ENCODE peak calls at places on chromosomes 6 and 20, in six cellular contexts. A is GM23338, G is cardiac muscle cell, D is kidney, P is tibial artery, E is body of pancreas. V is an unnamed sample. For H3K4me1, the result is how much of the 10 kb centered on the place peaks cover.

GRCh38 chr6:20769651-20770050 is 235.4 kb downstream of the CDKAL1 start:
- DNase-seq in A (no peak), G (no peak), D (no peak), P (no peak), E (no peak), V (no peak)

GRCh38 chr6:27599859-27600532 is 127.1 kb upstream of the ZNF184 start:
- DNase-seq in A (no peak), G (no peak), D (no peak), P (no peak), E (no peak), V (no peak)

GRCh38 chr20:63316502-63316921 is 23.5 kb downstream of the COL20A1 start:
- DNase-seq in A (no peak), G (no peak), D (peak), P (peak), E (peak), V (peak)

GRCh38 chr20:32017711-32018251 is 7.5 kb downstream of the CCM2L start:
- DNase-seq in A (peak), G (peak), D (peak), P (no peak), E (peak), V (no peak)

GRCh38 chr20:57870597-57871236 is 160.9 kb upstream of the PMEPA1 start:
- DNase-seq in A (no peak), G (no peak), D (no peak), P (no peak), E (no peak), V (no peak)

GRCh38 chr6:168007592-168008338 is 10.3 kb downstream of the KIF25 start:
- DNase-seq in A (no peak), G (no peak), D (no peak), P (no peak), E (peak), V (no peak)

GRCh38 chr6:19325335-19325789 is 511.8 kb upstream of the ID4 start:
- DNase-seq in A (no peak), G (no peak), D (peak), P (peak), E (no peak), V (no peak)

GRCh38 chr20:53942973-53943372 is 127.4 kb downstream of the BCAS1 start:
- DNase-seq in A (no peak), G (no peak), D (no peak), P (no peak), E (no peak), V (no peak)

GRCh38 chr6:42403415-42403814 is 48.3 kb downstream of the TRERF1 start:
- DNase-seq in A (no peak), G (no peak), D (no peak), P (no peak), E (no peak), V (no peak)

GRCh38 chr6:31293343-31293742 is 21.5 kb upstream of the HLA-C start:
- DNase-seq in A (peak), G (peak), D (no peak), P (no peak), E (no peak), V (no peak)

GRCh38 chr6:113146878-113147277 is 710.3 kb upstream of the MARCKS start:
- DNase-seq in A (no peak), G (no peak), D (no peak), P (no peak), E (no peak), V (no peak)

GRCh38 chr6:141587482-141588266 is 545.1 kb upstream of the GJE1 start:
- DNase-seq in A (no peak), G (no peak), D (no peak), P (no peak), E (no peak), V (no peak)

GRCh38 chr6:32337166-32337805 is 34.4 kb downstream of the TSBP1 start:
- DNase-seq in A (no peak), G (no peak), D (no peak), P (no peak), E (no peak), V (no peak)

GRCh38 chr6:117352466-117353081 is 73.2 kb downstream of the ROS1 start:
- DNase-seq in A (peak), G (no peak), D (no peak), P (no peak), E (no peak), V (no peak)

GRCh38 chr6:158037771-158038170 is 56.1 kb downstream of the SYNJ2 start:
- DNase-seq in A (no peak), G (no peak), D (peak), P (peak), E (no peak), V (no peak)

GRCh38 chr6:34610819-34611477 is 54.8 kb upstream of the SPDEF start:
- DNase-seq in A (no peak), G (no peak), D (no peak), P (no peak), E (peak), V (no peak)

GRCh38 chr20:50813101-50813643 is 18.3 kb downstream of the BCAS4 start:
- DNase-seq in A (no peak), G (no peak), D (peak), P (no peak), E (no peak), V (no peak)

GRCh38 chr6:154932562-154933027 is 62.5 kb upstream of the TIAM2 start:
- DNase-seq in A (peak), G (no peak), D (no peak), P (no peak), E (no peak), V (no peak)

GRCh38 chr20:53444386-53444785 is 149.3 kb downstream of the ZNF217 start:
- DNase-seq in A (no peak), G (no peak), D (no peak), P (no peak), E (no peak), V (peak)

GRCh38 chr6:158784505-158784904 is 34.7 kb downstream of the EZR start:
- DNase-seq in A (no peak), G (no peak), D (no peak), P (no peak), E (no peak), V (no peak)

GRCh38 chr6:156787569-156788492 is 10.7 kb downstream of the ARID1B start:
- DNase-seq in A (peak), G (no peak), D (no peak), P (no peak), E (no peak), V (no peak)

GRCh38 chr6:156782691-156783320 is 5.6 kb downstream of the ARID1B start:
- DNase-seq in A (no peak), G (no peak), D (no peak), P (no peak), E (no peak), V (no peak)

GRCh38 chr6:156783958-156784357 is 6.8 kb downstream of the ARID1B start:
- DNase-seq in A (peak), G (no peak), D (no peak), P (no peak), E (no peak), V (no peak)

GRCh38 chr6:156789081-156789943 is 12.1 kb downstream of the ARID1B start:
- DNase-seq in A (no peak), G (no peak), D (no peak), P (no peak), E (no peak), V (no peak)

GRCh38 chr6:156786652-156787051 is 9.5 kb downstream of the ARID1B start:
- DNase-seq in A (no peak), G (no peak), D (no peak), P (no peak), E (no peak), V (no peak)
- H3K4me1 ChIP-seq in A (half or more), G (half or more), D (under half), P (under half), E (half or more), V (under half)

DNA sequence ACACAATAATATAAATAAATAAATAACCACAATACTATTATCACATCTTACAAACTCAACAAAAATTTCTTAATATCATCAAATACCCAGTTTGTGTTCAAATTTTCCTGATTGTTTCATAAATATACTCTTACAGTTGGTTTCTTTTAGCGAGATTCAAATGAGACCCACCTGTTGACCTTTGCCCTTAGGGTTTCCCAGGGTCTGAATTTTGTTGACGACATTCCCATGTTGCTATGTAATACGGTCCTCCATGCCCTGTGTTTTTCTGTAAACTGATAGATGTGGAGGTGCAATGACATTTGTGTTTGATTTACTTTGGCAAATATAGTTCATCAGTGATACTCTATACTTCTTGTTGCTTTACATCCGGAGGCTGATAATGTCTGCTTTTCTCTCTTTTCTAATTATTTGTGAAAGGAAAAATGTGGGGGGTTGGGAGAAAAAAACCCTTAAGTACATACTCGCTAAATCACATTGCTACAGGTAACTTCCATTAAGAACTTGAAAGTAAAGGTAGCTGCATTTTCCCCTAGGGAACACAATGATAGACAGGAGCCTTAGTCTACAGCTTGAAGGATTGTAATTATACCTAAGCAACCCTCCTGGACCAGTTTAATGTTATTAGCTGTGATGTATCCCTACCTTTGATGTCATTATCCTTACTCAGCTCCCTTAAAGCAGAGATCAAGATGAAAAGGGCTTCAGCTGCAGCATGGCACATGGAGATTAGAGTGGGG is 6.6 kb downstream of the MOG start:
- DNase-seq in A (peak), G (no peak), D (no peak), P (no peak), E (no peak), V (no peak)
- H3K4me1 ChIP-seq in A (under half), G (under half), D (under half), P (under half), E (under half), V (under half)

GRCh38 chr6:169807699-169808607 is 56.5 kb downstream of the ERMARD start:
- DNase-seq in A (no peak), G (no peak), D (no peak), P (no peak), E (no peak), V (no peak)

GRCh38 chr6:169806718-169807117 is 55.3 kb downstream of the ERMARD start:
- DNase-seq in A (no peak), G (no peak), D (no peak), P (no peak), E (no peak), V (no peak)

GRCh38 chr6:169808608-169808967 is 57.2 kb downstream of the ERMARD start:
- DNase-seq in A (no peak), G (no peak), D (no peak), P (no peak), E (no peak), V (no peak)

GRCh38 chr6:169805242-169805838 is 53.9 kb downstream of the ERMARD start:
- DNase-seq in A (no peak), G (no peak), D (no peak), P (no peak), E (no peak), V (no peak)

GRCh38 chr6:169807219-169807618 is 55.8 kb downstream of the ERMARD start:
- DNase-seq in A (no peak), G (no peak), D (no peak), P (no peak), E (no peak), V (no peak)
- H3K4me1 ChIP-seq in A (under half), G (under half), D (under half), P (under half), E (under half), V (under half)

DNA sequence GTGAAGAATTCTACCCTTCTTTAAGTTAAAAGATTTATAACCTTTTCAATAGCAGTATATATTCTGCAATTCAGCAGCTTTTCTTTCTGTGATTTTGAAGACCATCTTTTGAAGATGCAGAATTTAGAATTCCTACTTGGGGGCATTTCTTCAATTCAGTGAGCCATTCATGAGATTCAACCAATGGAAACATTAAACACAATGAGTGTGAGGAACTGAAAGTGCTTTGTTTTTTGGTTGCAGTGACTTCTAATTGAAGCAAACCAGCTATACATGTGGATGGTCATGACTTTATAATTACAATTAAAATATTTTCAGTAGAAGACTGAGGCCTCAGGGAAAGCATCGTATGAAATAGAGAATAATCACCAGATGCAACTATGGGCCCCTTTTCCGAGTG is 108.3 kb downstream of the CARMIL1 start:
- DNase-seq in A (no peak), G (no peak), D (no peak), P (no peak), E (no peak), V (no peak)
- H3K4me1 ChIP-seq in A (under half), G (under half), D (under half), P (under half), E (under half), V (under half)